ENCODE peak calls at places on chromosomes 1 and 21, in seven cellular contexts. H, M, F, X, Z, O and L are unnamed samples.

GRCh38 chr1:161986328-161986727 is 37.3 kb downstream of the OLFML2B start:
- DNase-seq in Z (no peak), O (no peak), X (no peak), H (no peak), M (no peak), F (no peak), L (no peak)

GRCh38 chr1:70556541-70556940 is 145.5 kb downstream of the CTH start:
- DNase-seq in X (no peak), F (no peak), O (no peak), H (no peak), Z (no peak), M (no peak), L (no peak)

GRCh38 chr1:202365092-202365815 is 16.8 kb downstream of the PPP1R12B start:
- DNase-seq in M (no peak), Z (no peak), F (no peak), O (no peak), H (no peak), X (no peak), L (no peak)

GRCh38 chr1:25948641-25949040 is 42.4 kb upstream of the STMN1 start:
- DNase-seq in X (no peak), O (no peak), M (no peak), F (no peak), H (no peak), Z (no peak), L (no peak)

GRCh38 chr1:3750716-3751115 is 1.5 kb upstream of the CCDC27 start:
- DNase-seq in Z (no peak), M (no peak), X (no peak), O (no peak), H (no peak), F (no peak), L (no peak)

GRCh38 chr1:27561126-27561899 is 42.6 kb downstream of the AHDC1 start:
- DNase-seq in O (no peak), F (no peak), Z (no peak), X (no peak), M (no peak), H (no peak), L (no peak)

GRCh38 chr1:153866045-153866850 is 56.5 kb downstream of the GATAD2B start:
- DNase-seq in F (no peak), O (no peak), H (no peak), M (no peak), Z (no peak), X (no peak), L (no peak)

GRCh38 chr1:94591791-94592565 is 50.4 kb upstream of the F3 start:
- DNase-seq in H (no peak), Z (no peak), O (no peak), F (no peak), X (no peak), M (no peak), L (no peak)

GRCh38 chr1:26189751-26190275 is 589 bp upstream of the CATSPER4 start:
- DNase-seq in X (no peak), M (no peak), H (no peak), Z (no peak), F (no peak), O (no peak), L (no peak)

GRCh38 chr1:22862752-22863151 is 109.9 kb downstream of the LACTBL1 start:
- DNase-seq in M (no peak), Z (no peak), H (no peak), F (no peak), O (no peak), X (no peak), L (no peak)

GRCh38 chr21:32298658-32299081 is at the start of gene MRAP:
- DNase-seq in O (no peak), X (no peak), M (no peak), F (no peak), H (no peak), Z (no peak), L (no peak)